ENCODE peak calls at places on chromosomes 6 and 20, in eight cellular contexts. U is HCEC 1CT; C is skeletal muscle cell; P is H4; E is body of pancreas; H is CD8-positive, alpha-beta T cell; G is T-helper 2 cell; F is stimulated activated naive B cell treated with anti-CD40 and anti-IgM and Interleukin-4, amounts not matched to agents 10 μg/mL and 1 μg/mL and 100 μg/mL, for 72 hours. N is an unnamed sample.

GRCh38 chr20:57539889-57540288 is 14.9 kb upstream of the CTCFL start:
- DNase-seq in E (no peak), F (no peak), U (no peak), H (no peak), G (no peak), P (no peak), C (no peak), N (no peak)

GRCh38 chr6:34341481-34341971 is 50.9 kb downstream of the NUDT3 start:
- DNase-seq in E (peak), G (no peak), H (no peak), F (no peak), U (peak), C (no peak), P (peak), N (no peak)

GRCh38 chr6:158039178-158039557 is 57.5 kb downstream of the SYNJ2 start:
- DNase-seq in G (no peak), E (no peak), U (no peak), C (no peak), P (peak), F (no peak), H (no peak), N (no peak)

GRCh38 chr6:137692806-137693205 is 174.3 kb upstream of the TNFAIP3 start:
- DNase-seq in E (no peak), H (no peak), G (no peak), P (no peak), C (no peak), U (peak), F (no peak), N (no peak)

GRCh38 chr6:13302751-13303667 is 25.3 kb downstream of the TBC1D7 start:
- DNase-seq in U (peak), C (peak), G (peak), F (peak), E (peak), H (no peak), P (peak), N (peak)

GRCh38 chr6:16754274-16754673 is 7.0 kb downstream of the ATXN1 start:
- DNase-seq in F (no peak), E (no peak), H (no peak), C (no peak), U (no peak), G (no peak), P (no peak), N (no peak)

GRCh38 chr6:136752554-136752953 is 39.7 kb downstream of the MAP3K5 start:
- DNase-seq in E (no peak), P (no peak), G (no peak), F (no peak), C (no peak), H (no peak), U (no peak), N (no peak)

GRCh38 chr6:147000545-147001488 is 203.4 kb upstream of the STXBP5 start:
- DNase-seq in C (peak), U (peak), E (no peak), H (no peak), F (no peak), P (peak), G (no peak), N (no peak)

GRCh38 chr6:5365430-5366195 is 104.3 kb downstream of the FARS2 start:
- DNase-seq in G (no peak), U (no peak), P (no peak), F (no peak), E (no peak), C (no peak), H (no peak), N (no peak)

GRCh38 chr20:19828233-19828632 is 70.2 kb downstream of the RIN2 start:
- DNase-seq in E (no peak), P (peak), F (peak), U (no peak), C (peak), H (peak), G (peak), N (peak)

GRCh38 chr20:47727170-47727880 is 58.0 kb downstream of the SULF2 start:
- DNase-seq in P (no peak), F (peak), H (peak), E (no peak), G (peak), U (no peak), C (no peak), N (peak)

GRCh38 chr20:59678286-59678685 is 73.9 kb downstream of the PHACTR3 start:
- DNase-seq in E (no peak), C (no peak), U (no peak), H (no peak), F (no peak), G (no peak), P (no peak), N (peak)

GRCh38 chr6:161407581-161407980 is 133.7 kb upstream of the AGPAT4 start:
- DNase-seq in P (no peak), E (no peak), F (no peak), G (no peak), C (no peak), U (peak), H (no peak), N (no peak)

GRCh38 chr20:235891-236290 is 8.8 kb downstream of the DEFB129 start:
- DNase-seq in P (no peak), U (peak), H (no peak), F (no peak), G (no peak), E (peak), C (no peak), N (no peak)

GRCh38 chr6:16918586-16918985 is 157.3 kb upstream of the ATXN1 start:
- DNase-seq in P (no peak), F (no peak), U (no peak), H (no peak), E (no peak), G (no peak), C (no peak), N (no peak)

GRCh38 chr6:71902261-71902660 is 15.9 kb downstream of the RIMS1 start:
- DNase-seq in P (no peak), C (no peak), U (no peak), G (no peak), F (no peak), E (no peak), H (no peak), N (no peak)

GRCh38 chr20:47258745-47259695 is 97.5 kb downstream of the ZMYND8 start:
- DNase-seq in F (peak), U (peak), G (no peak), E (no peak), C (no peak), H (no peak), P (no peak), N (no peak)

GRCh38 chr20:20003088-20003954 is 13.8 kb upstream of the NAA20 start:
- DNase-seq in P (no peak), C (peak), F (peak), G (no peak), H (no peak), U (no peak), E (peak), N (no peak)

GRCh38 chr6:36692220-36692619 is 5.4 kb upstream of the RAB44 start:
- DNase-seq in G (peak), P (no peak), C (no peak), E (no peak), F (peak), H (no peak), U (no peak), N (peak)

GRCh38 chr20:4855555-4855954 is 133.8 kb downstream of the PRND start:
- DNase-seq in E (peak), H (no peak), U (no peak), C (no peak), P (no peak), G (no peak), F (no peak), N (no peak)

GRCh38 chr6:145815351-145815772 is 767 bp upstream of the FBXO30 start:
- DNase-seq in G (peak), E (no peak), H (no peak), F (no peak), P (no peak), U (no peak), C (no peak), N (no peak)

GRCh38 chr6:38487423-38487822 is 152.3 kb downstream of the BTBD9 start:
- DNase-seq in P (no peak), C (no peak), H (no peak), G (no peak), U (no peak), E (no peak), F (no peak), N (no peak)

GRCh38 chr6:75234126-75234865 is 9.3 kb downstream of the COX7A2 start:
- DNase-seq in E (no peak), C (no peak), P (no peak), H (no peak), F (no peak), U (no peak), G (no peak), N (no peak)

GRCh38 chr20:58892932-58893224 is 40.4 kb downstream of the GNAS start:
- DNase-seq in U (no peak), F (no peak), G (peak), P (no peak), E (no peak), H (no peak), C (no peak), N (no peak)

GRCh38 chr6:53796451-53796780 is 1.6 kb downstream of the LRRC1 start:
- DNase-seq in E (no peak), H (no peak), P (no peak), C (no peak), G (no peak), F (no peak), U (no peak), N (no peak)

GRCh38 chr20:45946149-45946970 is 11.9 kb downstream of the PCIF1 start:
- DNase-seq in P (no peak), C (no peak), F (no peak), G (peak), U (peak), H (peak), E (peak), N (peak)

GRCh38 chr6:107418118-107418517 is 41.2 kb downstream of the PDSS2 start:
- DNase-seq in H (no peak), E (no peak), U (peak), C (no peak), P (no peak), F (no peak), G (peak), N (no peak)

GRCh38 chr20:64119301-64119680 is 11.9 kb upstream of the NPBWR2 start:
- DNase-seq in C (no peak), U (no peak), P (no peak), F (no peak), G (no peak), H (no peak), E (no peak), N (peak)

GRCh38 chr6:11762782-11763459 is 15.7 kb downstream of the ADTRP start:
- DNase-seq in P (no peak), E (no peak), H (no peak), F (no peak), C (no peak), G (no peak), U (no peak), N (no peak)

GRCh38 chr20:23092409-23092756 is 6.3 kb upstream of the CD93 start:
- DNase-seq in G (no peak), U (no peak), H (no peak), C (no peak), E (no peak), P (no peak), F (no peak), N (no peak)

GRCh38 chr6:56798163-56798562 is 155.5 kb upstream of the DST start:
- DNase-seq in F (no peak), E (no peak), H (no peak), P (no peak), U (peak), G (no peak), C (peak), N (no peak)

GRCh38 chr6:14824060-14824834 is 421.6 kb upstream of the JARID2 start:
- DNase-seq in U (no peak), F (no peak), H (no peak), P (no peak), G (no peak), E (no peak), C (no peak), N (no peak)

GRCh38 chr20:57757767-57758166 is 48.0 kb upstream of the PMEPA1 start:
- DNase-seq in G (no peak), U (no peak), H (no peak), F (no peak), P (no peak), E (no peak), C (no peak), N (no peak)

GRCh38 chr6:31829633-31830492 is 2.3 kb downstream of the HSPA1B start:
- DNase-seq in F (no peak), H (no peak), P (no peak), E (peak), U (peak), G (peak), C (no peak), N (no peak)

GRCh38 chr6:127267742-127268588 is 1.3 kb downstream of the RNF146 start:
- DNase-seq in U (no peak), P (no peak), E (no peak), H (no peak), G (peak), C (no peak), F (no peak), N (no peak)

GRCh38 chr6:46526607-46527006 is 35.4 kb upstream of the RCAN2 start:
- DNase-seq in U (no peak), P (no peak), E (no peak), C (no peak), G (no peak), H (no peak), F (no peak), N (no peak)

GRCh38 chr6:163705923-163706322 is 291.4 kb downstream of the QKI start:
- DNase-seq in E (no peak), G (no peak), F (peak), U (no peak), C (no peak), H (no peak), P (no peak), N (no peak)

N was measured in activated CD8-positive, alpha-beta memory T cell treated with anti-CD3 and anti-CD28 coated beads, Interleukin-2, amount 10 ng/mL, durations not matched to agents 7 days and 5 days.